ENCODE peak calls at places on chromosome 17, in four cellular contexts. T is psoas muscle, W is AG09309, P is BE2C. N is an unnamed sample.

GRCh38 chr17:66451188-66452149 is 149.1 kb downstream of the PRKCA start:
- DNase-seq in T (no peak), W (no peak), P (peak), N (no peak)

GRCh38 chr17:72166040-72166439 is 45.2 kb downstream of the SOX9 start:
- DNase-seq in T (no peak), W (no peak), P (no peak), N (no peak)

GRCh38 chr17:51706098-51706497 is 445.8 kb downstream of the UTP18 start:
- DNase-seq in T (no peak), W (no peak), P (no peak), N (no peak)

GRCh38 chr17:4580291-4580690 is 4.0 kb upstream of the SMTNL2 start:
- DNase-seq in T (peak), W (no peak), P (no peak), N (no peak)

GRCh38 chr17:48510761-48511604 is 19.8 kb downstream of the HOXB1 start:
- DNase-seq in T (no peak), W (peak), P (no peak), N (peak)

GRCh38 chr17:47204722-47205418 is 4.3 kb upstream of the MYL4 start:
- DNase-seq in T (no peak), W (no peak), P (no peak), N (no peak)

GRCh38 chr17:68238488-68238887 is 9.4 kb upstream of the AMZ2 start:
- DNase-seq in T (no peak), W (no peak), P (no peak), N (no peak)

GRCh38 chr17:55567240-55568216 is 56.3 kb upstream of the SMIM36 start:
- DNase-seq in T (peak), W (no peak), P (peak), N (no peak)

GRCh38 chr17:81869221-81870154 is 1.6 kb downstream of the ARHGDIA start:
- DNase-seq in T (no peak), W (no peak), P (peak), N (no peak)

GRCh38 chr17:33905338-33905800 is 349.7 kb upstream of the CCL2 start:
- DNase-seq in T (no peak), W (no peak), P (no peak), N (no peak)

GRCh38 chr17:50199211-50199633 is 2.2 kb downstream of the COL1A1 start:
- DNase-seq in T (peak), W (no peak), P (no peak), N (no peak)

GRCh38 chr17:71900830-71901229 is 220.0 kb upstream of the SOX9 start:
- DNase-seq in T (no peak), W (no peak), P (no peak), N (no peak)

GRCh38 chr17:75088465-75088895 is 726 bp downstream of the SLC16A5 start:
- DNase-seq in T (peak), W (no peak), P (no peak), N (no peak)
- H3K4me3 ChIP-seq in T (peak), W (peak), P (no peak), N (peak)

GRCh38 chr17:10325036-10325435 is 47.8 kb downstream of the MYH13 start:
- DNase-seq in T (no peak), W (no peak), P (no peak), N (no peak)
- TF ChIP-seq CTCF in T (no peak), W (no peak), P (no peak), N (no peak)

DNA sequence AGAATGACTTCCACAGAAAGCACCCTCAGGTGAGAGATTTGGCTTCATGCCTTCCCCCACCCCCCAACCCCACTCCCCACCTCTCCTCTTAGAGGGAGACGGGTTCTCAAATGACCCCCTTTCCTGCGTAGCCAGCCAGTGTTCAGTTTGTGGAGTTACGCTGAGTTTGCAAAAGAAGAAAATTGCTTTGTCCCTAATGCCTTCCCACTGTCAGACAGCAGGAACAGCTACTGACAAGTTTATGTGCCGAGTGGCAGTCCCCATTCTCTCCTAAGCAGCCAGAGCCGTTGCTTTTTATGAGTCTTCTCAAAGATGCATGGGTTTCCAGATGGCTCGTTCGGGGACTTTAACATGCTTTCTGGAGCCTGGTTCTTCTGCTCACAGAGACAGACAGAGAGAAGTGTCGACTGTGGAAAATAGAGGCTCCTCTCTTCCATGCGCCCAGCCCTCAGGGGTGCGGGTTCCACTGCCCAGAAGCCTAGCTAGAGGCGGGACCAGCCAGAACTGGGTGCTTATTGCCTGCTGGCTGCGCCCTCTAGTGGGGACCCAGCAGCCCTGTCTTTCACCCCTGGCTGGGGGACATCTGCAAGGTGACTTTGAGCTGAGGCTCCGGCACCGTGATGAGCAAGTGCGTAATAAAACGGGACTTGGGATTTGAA is 73.4 kb downstream of the CCDC182 start:
- DNase-seq in T (peak), W (peak), P (peak), N (no peak)
- H3K4me3 ChIP-seq in T (no peak), W (no peak), P (no peak), N (no peak)

GRCh38 chr17:78117027-78117981 is 11.3 kb downstream of the TMC6 start:
- DNase-seq in T (peak), W (no peak), P (peak), N (no peak)
- TF ChIP-seq CTCF in T (peak), W (no peak), P (peak), N (peak)